ENCODE peak calls at places on chromosomes 11 and 22, in four cellular contexts. F is brain microvascular endothelial cell, A is mucosa of descending colon, D is fibroblast of lung. S is an unnamed sample.

GRCh38 chr11:57478971-57479663 is 18.8 kb downstream of the RTN4RL2 start:
- DNase-seq in A (no peak), F (no peak), D (no peak), S (no peak)

GRCh38 chr11:90241414-90241813 is 18.6 kb upstream of the CHORDC1 start:
- DNase-seq in F (no peak), D (no peak), A (no peak), S (no peak)

GRCh38 chr22:50001388-50002231 is 11.0 kb downstream of the IL17REL start:
- DNase-seq in F (no peak), D (no peak), A (no peak), S (no peak)

GRCh38 chr11:69669486-69669885 is 5.7 kb downstream of the LTO1 start:
- DNase-seq in A (no peak), D (no peak), F (no peak), S (no peak)

GRCh38 chr11:57069942-57070341 is 81.2 kb downstream of the OR5AK2 start:
- DNase-seq in A (no peak), F (no peak), D (no peak), S (no peak)

GRCh38 chr22:31630331-31631329 is 31.4 kb downstream of the PISD start:
- DNase-seq in D (peak; percentile 79), A (peak; percentile 94), F (peak; percentile 58), S (no peak)

GRCh38 chr11:112886707-112887370 is 74.4 kb upstream of the NCAM1 start:
- DNase-seq in D (peak; percentile 38), A (no peak), F (no peak), S (no peak)

GRCh38 chr11:117861151-117862018 is 15.1 kb downstream of the FXYD6 start:
- DNase-seq in A (no peak), D (no peak), F (no peak), S (no peak)

GRCh38 chr11:46615756-46616155 is 1.3 kb downstream of the HARBI1 start:
- DNase-seq in A (no peak), D (no peak), F (peak; percentile 16), S (no peak)

GRCh38 chr11:91560434-91560833 is 664.2 kb upstream of the FAT3 start:
- DNase-seq in D (no peak), F (no peak), A (no peak), S (no peak)

GRCh38 chr22:39714321-39714720 is 143.8 kb downstream of the CACNA1I start:
- DNase-seq in A (peak; percentile 33), D (no peak), F (no peak), S (no peak)

GRCh38 chr11:107666911-107667568 is 44.8 kb downstream of the SLN start:
- DNase-seq in F (no peak), A (no peak), D (no peak), S (no peak)

GRCh38 chr22:17370036-17370765 is 941 bp downstream of the CECR2 start:
- DNase-seq in F (no peak), A (no peak), D (no peak), S (no peak)

GRCh38 chr11:35304393-35304790 is 115.0 kb downstream of the SLC1A2 start:
- DNase-seq in F (peak; percentile 63), D (peak; percentile 74), A (no peak), S (peak; percentile 93)

GRCh38 chr11:102010776-102011500 is 36.3 kb upstream of the CFAP300 start:
- DNase-seq in D (peak; percentile 92), A (peak; percentile 71), F (peak; percentile 89), S (peak; percentile 19)

GRCh38 chr22:46614070-46614931 is 5.9 kb upstream of the GRAMD4 start:
- DNase-seq in D (no peak), F (no peak), A (no peak), S (no peak)

GRCh38 chr11:130052556-130052955 is 17.1 kb upstream of the APLP2 start:
- DNase-seq in A (no peak), F (no peak), D (no peak), S (no peak)

GRCh38 chr11:100791873-100792272 is 104.8 kb downstream of the ARHGAP42 start:
- DNase-seq in F (no peak), D (no peak), A (no peak), S (no peak)

GRCh38 chr11:19315511-19315910 is 74.8 kb upstream of the E2F8 start:
- DNase-seq in A (no peak), F (no peak), D (no peak), S (no peak)

GRCh38 chr11:125933030-125933813 is 12.6 kb upstream of the VSIG10L2 start:
- DNase-seq in D (no peak), A (no peak), F (no peak), S (no peak)

GRCh38 chr22:38097557-38098409 is 12.7 kb downstream of the BAIAP2L2 start:
- DNase-seq in F (no peak), A (peak; percentile 49), D (no peak), S (no peak)

DNA sequence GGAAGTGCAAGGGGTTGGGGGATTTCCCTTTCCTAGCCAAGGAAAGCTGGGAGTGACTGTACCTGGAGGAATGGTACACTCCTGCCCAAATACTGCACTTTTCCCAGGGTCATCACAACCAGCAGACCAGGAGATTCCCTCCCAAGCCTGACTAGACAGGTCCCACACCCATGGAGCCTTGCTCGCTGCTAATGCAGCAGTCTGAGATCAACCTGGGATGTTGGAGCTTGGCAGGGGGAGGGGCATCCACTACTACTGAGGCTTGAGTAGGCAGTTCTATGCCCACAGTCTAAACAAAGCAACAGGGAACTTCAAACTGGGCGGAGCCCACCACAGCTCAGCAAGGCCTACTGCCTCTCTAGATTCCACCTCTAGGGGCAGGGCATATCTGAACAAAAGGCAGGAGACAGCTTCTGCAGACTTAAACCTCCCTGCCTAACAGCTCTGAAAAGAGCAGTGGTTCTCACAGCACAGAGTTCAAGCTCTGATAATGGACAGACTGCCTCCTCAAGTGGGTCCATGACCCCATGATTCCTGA is 58.5 kb downstream of the SLC22A9 start:
- DNase-seq in D (no peak), F (no peak), A (no peak), S (no peak)
- TF ChIP-seq CTCF in D (no peak), F (no peak), A (no peak), S (no peak)

DNA sequence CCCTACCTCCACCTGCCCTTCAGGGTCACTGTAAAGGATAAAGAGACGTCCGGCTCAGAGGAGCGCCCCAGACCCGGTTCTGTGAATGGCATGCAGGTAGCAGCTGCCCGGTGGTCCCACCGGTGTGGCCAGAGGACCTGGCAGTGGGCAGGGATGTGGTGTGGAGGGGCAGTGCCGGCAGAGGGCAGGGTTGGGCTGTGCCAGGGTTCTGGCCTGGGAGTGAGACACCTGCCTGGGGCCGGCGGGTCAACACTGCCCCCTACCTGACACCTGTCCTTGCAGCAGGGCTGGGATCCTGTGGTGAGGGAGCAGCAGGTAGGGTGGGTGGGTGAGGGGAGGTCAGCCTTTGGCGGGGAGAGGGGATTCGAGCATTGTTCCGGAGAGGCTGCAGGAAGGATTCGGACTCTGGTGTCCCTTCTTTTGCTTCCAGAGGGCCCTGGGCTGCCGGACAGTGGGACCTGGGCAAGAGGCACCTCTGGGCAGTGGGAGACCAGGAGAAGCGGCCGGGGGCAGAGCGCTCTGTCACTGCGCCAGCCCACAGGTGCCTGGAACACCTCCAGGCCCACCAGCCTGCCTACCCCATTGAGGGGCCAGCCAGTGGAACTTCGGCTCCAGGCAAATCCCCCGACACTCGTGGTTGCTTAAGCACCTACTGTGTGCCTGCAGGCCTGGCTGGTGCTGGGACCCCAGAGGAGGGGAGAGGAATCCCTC is 1.6 kb upstream of the PHLDA2 start:
- DNase-seq in F (peak; percentile 24), D (no peak), A (peak; percentile 92), S (peak; percentile 70)
- H3K4me3 ChIP-seq in F (peak overlapping the region; percentile 87), D (peak overlapping the region; percentile 81), A (no peak overlapping the region), S (peak overlapping the region; percentile 51)

GRCh38 chr22:24500251-24500820 is 5.2 kb downstream of the UPB1 start:
- DNase-seq in F (no peak), A (no peak), D (no peak), S (peak; percentile 35)
- TF ChIP-seq CTCF in F (no peak), A (no peak), D (no peak), S (no peak)

GRCh38 chr11:95228081-95228859 is 2.7 kb downstream of the SESN3 start:
- DNase-seq in F (no peak), D (peak; percentile 35), A (no peak), S (no peak)

GRCh38 chr11:95230054-95231034 is 658 bp downstream of the SESN3 start:
- DNase-seq in A (peak; percentile 59), D (peak; percentile 15), F (peak; percentile 7), S (no peak)

GRCh38 chr11:95231881-95232605 is 1.0 kb upstream of the SESN3 start:
- DNase-seq in A (peak; percentile 89), D (peak; percentile 78), F (peak; percentile 41), S (no peak)

GRCh38 chr11:95231126-95231880 is at the start of gene SESN3:
- DNase-seq in A (peak; percentile 99), D (peak; percentile 100), F (peak; percentile 99), S (peak; percentile 99)

GRCh38 chr11:95229199-95230053 is 1.6 kb downstream of the SESN3 start:
- DNase-seq in F (no peak), D (peak; percentile 35), A (no peak), S (no peak)
- H3K4me3 ChIP-seq in F (peak overlapping the region; percentile 71), D (peak overlapping the region; percentile 81), A (peak overlapping the region; percentile 69), S (peak overlapping the region; percentile 87)

GRCh38 chr11:106507645-106508306 is 430.3 kb downstream of the AASDHPPT start:
- DNase-seq in A (no peak), F (no peak), D (no peak), S (no peak)

DNA sequence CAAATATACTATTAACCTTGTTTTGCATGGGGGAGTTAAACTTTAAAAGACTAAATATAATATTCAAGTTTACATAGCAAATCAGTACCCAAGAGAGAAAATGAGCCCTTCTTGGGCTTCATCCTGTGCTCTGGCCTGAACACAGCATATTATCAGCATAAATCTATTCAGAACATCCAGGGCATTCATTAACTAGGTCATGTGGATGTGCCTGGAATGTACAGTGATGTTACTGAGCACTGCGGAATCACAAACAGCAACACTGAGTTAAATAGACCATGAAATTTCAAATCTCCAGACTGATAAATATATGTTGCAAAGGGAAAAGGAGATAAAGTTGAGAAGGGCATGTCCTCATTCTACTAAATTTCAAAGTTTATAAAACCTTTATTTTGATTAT is 426.4 kb downstream of the AASDHPPT start:
- DNase-seq in A (no peak), F (peak; percentile 21), D (peak; percentile 79), S (no peak)
- TF ChIP-seq CTCF in A (no peak), F (no peak), D (no peak), S (no peak)

S was measured in LNCaP clone FGC.